ENCODE peak calls at places on chromosomes 3 and 15, in four cellular contexts. Y is pancreas, R is lung, K is lower lobe of right lung. F is an unnamed sample.

GRCh38 chr3:73729969-73730440 is 105.3 kb upstream of the PDZRN3 start:
- DNase-seq in Y (peak), R (peak), K (peak), F (no peak)

GRCh38 chr15:41829959-41830646 is 2.2 kb downstream of the JMJD7 start:
- DNase-seq in Y (no peak), R (no peak), K (no peak), F (no peak)

GRCh38 chr3:11228041-11228440 is 44.2 kb upstream of the ATG7 start:
- DNase-seq in Y (no peak), R (no peak), K (no peak), F (no peak)

GRCh38 chr3:133504736-133505135 is 68.8 kb upstream of the CDV3 start:
- DNase-seq in Y (no peak), R (no peak), K (no peak), F (no peak)

GRCh38 chr3:117903226-117903625 is 1131.4 kb downstream of the IGSF11 start:
- DNase-seq in Y (no peak), R (no peak), K (no peak), F (no peak)

GRCh38 chr3:133930341-133930933 is 34.8 kb upstream of the RAB6B start:
- DNase-seq in Y (no peak), R (peak), K (no peak), F (peak)

GRCh38 chr15:93428135-93428534 is 339.1 kb upstream of the RGMA start:
- DNase-seq in Y (no peak), R (no peak), K (no peak), F (peak)

GRCh38 chr3:125054436-125055164 is 1.2 kb downstream of the HEG1 start:
- DNase-seq in Y (no peak), R (no peak), K (no peak), F (no peak)

GRCh38 chr3:105686324-105686897 is 182.4 kb downstream of the CBLB start:
- DNase-seq in Y (no peak), R (no peak), K (no peak), F (no peak)

GRCh38 chr15:57651445-57651844 is 55.1 kb upstream of the POLR2M start:
- DNase-seq in Y (no peak), R (no peak), K (no peak), F (no peak)

GRCh38 chr15:73688455-73688854 is 4.3 kb downstream of the CD276 start:
- DNase-seq in Y (no peak), R (no peak), K (no peak), F (no peak)

GRCh38 chr15:99117563-99118257 is 12.8 kb downstream of the SYNM start:
- DNase-seq in Y (no peak), R (no peak), K (peak), F (no peak)

GRCh38 chr3:112007641-112008040 is 8.9 kb downstream of the TAGLN3 start:
- DNase-seq in Y (no peak), R (no peak), K (no peak), F (no peak)

GRCh38 chr15:90201944-90202375 is 830 bp downstream of the SEMA4B start:
- DNase-seq in Y (no peak), R (no peak), K (no peak), F (no peak)

DNA sequence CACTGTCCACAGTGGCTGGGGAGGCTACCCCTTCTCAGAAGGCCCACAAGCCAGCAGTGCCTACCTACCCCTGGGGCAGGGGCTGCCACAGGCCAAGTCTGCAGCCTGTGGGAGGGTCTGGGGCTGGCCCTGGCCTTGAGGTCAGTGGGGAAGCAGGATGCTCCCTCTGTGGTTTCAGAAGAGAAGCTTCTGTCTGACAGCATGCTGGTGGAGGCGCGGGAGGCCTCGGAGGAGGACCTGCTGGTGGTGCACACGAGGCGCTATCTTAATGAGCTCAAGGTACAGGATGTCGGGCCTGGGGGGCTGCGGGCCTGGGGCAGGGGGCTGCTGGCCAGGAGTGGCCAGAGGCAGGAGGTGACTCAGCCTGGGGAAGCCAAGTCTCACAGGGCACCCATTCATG is 3.2 kb downstream of the HDAC11 start:
- DNase-seq in Y (no peak), R (no peak), K (peak), F (no peak)
- H3K27ac ChIP-seq in Y (peak), R (no peak), K (no peak), F (no peak)

GRCh38 chr3:138433892-138434275 is 532 bp upstream of the ESYT3 start:
- DNase-seq in Y (no peak), R (no peak), K (no peak), F (no peak)

GRCh38 chr3:138434875-138435772 is 708 bp downstream of the ESYT3 start:
- DNase-seq in Y (peak), R (no peak), K (no peak), F (no peak)

GRCh38 chr3:138434276-138434874 is at the start of gene ESYT3:
- DNase-seq in Y (peak), R (peak), K (peak), F (peak)

GRCh38 chr3:138437281-138437680 is 2.9 kb downstream of the ESYT3 start:
- DNase-seq in Y (no peak), R (no peak), K (no peak), F (no peak)

GRCh38 chr3:138435840-138436239 is 1.4 kb downstream of the ESYT3 start:
- DNase-seq in Y (no peak), R (no peak), K (no peak), F (no peak)
- H3K27ac ChIP-seq in Y (no peak), R (no peak), K (peak), F (no peak)

GRCh38 chr15:101183926-101184305 is 67.9 kb downstream of the CHSY1 start:
- DNase-seq in Y (no peak), R (no peak), K (no peak), F (no peak)

GRCh38 chr15:101180620-101181307 is 71.1 kb downstream of the CHSY1 start:
- DNase-seq in Y (no peak), R (no peak), K (no peak), F (no peak)

GRCh38 chr15:101181349-101181748 is 70.5 kb downstream of the CHSY1 start:
- DNase-seq in Y (no peak), R (no peak), K (no peak), F (no peak)

GRCh38 chr15:101183226-101183925 is 68.5 kb downstream of the CHSY1 start:
- DNase-seq in Y (no peak), R (no peak), K (no peak), F (no peak)

DNA sequence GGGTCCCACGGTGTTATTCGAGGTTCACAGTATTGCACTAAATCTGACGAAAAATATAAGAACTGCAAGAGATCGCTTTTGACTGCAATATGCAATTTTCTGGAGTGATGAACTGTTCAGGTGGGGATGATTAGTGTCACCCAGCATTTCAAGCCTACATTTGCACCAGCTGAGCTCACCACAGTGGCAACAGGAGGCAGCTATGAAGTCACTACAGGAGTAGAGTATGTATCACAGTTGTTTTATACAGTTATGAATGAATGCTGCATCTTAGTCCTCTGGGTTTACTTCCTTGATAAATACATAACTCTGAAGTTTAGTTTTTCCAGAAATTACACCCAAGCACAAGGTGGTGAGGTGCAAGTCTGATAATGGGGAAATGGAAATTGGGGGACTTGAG is 69.6 kb downstream of the CHSY1 start:
- DNase-seq in Y (no peak), R (no peak), K (no peak), F (no peak)
- H3K27ac ChIP-seq in Y (no peak), R (no peak), K (no peak), F (no peak)

GRCh38 chr3:12831582-12831866 is 9.8 kb downstream of the RPL32 start:
- DNase-seq in Y (no peak), R (no peak), K (no peak), F (no peak)

GRCh38 chr3:12833226-12834161 is 7.9 kb downstream of the RPL32 start:
- DNase-seq in Y (no peak), R (no peak), K (no peak), F (no peak)

GRCh38 chr3:12829886-12830784 is 11.2 kb downstream of the RPL32 start:
- DNase-seq in Y (no peak), R (no peak), K (no peak), F (no peak)

GRCh38 chr3:12830785-12831581 is 10.4 kb downstream of the RPL32 start:
- DNase-seq in Y (no peak), R (no peak), K (no peak), F (no peak)

GRCh38 chr3:12832350-12833225 is 8.8 kb downstream of the RPL32 start:
- DNase-seq in Y (no peak), R (no peak), K (no peak), F (no peak)
- H3K27ac ChIP-seq in Y (no peak), R (no peak), K (no peak), F (peak)

GRCh38 chr15:68639926-68640600 is 61.3 kb downstream of the CORO2B start:
- DNase-seq in Y (no peak), R (no peak), K (no peak), F (no peak)
- H3K27ac ChIP-seq in Y (no peak), R (no peak), K (peak), F (peak)

F was measured in epithelial cell of prostate.